ENCODE peak calls at places on chromosome 13, in seven cellular contexts. M, Y, J, E, B, H and T are unnamed samples.

GRCh38 chr13:113920606-113921306 is 53.1 kb downstream of the C13orf46 start:
- DNase-seq in M (no peak), Y (no peak), J (no peak), E (no peak), B (no peak), H (no peak), T (no peak)

GRCh38 chr13:28463481-28463880 is 31.4 kb downstream of the FLT1 start:
- DNase-seq in M (no peak), Y (no peak), J (peak; percentile 55), E (no peak), B (no peak), H (no peak), T (no peak)

GRCh38 chr13:101453784-101454201 is 1.3 kb downstream of the ITGBL1 start:
- DNase-seq in M (peak; percentile 64), Y (no peak), J (no peak), E (no peak), B (no peak), H (no peak), T (no peak)

GRCh38 chr13:98384739-98385138 is 192.2 kb downstream of the STK24 start:
- DNase-seq in M (peak; percentile 35), Y (no peak), J (peak; percentile 28), E (no peak), B (no peak), H (no peak), T (no peak)

GRCh38 chr13:24923305-24923640 is 159.3 kb downstream of the RNF17 start:
- DNase-seq in M (peak; percentile 54), Y (no peak), J (peak; percentile 86), E (no peak), B (peak; percentile 46), H (peak; percentile 3), T (peak; percentile 83)

GRCh38 chr13:19845758-19846157 is 17.7 kb downstream of the ZMYM5 start:
- DNase-seq in M (peak; percentile 98), Y (no peak), J (peak; percentile 97), E (no peak), B (no peak), H (peak; percentile 7), T (no peak)

GRCh38 chr13:25827986-25828385 is 223.8 kb downstream of the SHISA2 start:
- DNase-seq in M (no peak), Y (no peak), J (no peak), E (no peak), B (no peak), H (no peak), T (no peak)

GRCh38 chr13:97512732-97513131 is 78.8 kb downstream of the RAP2A start:
- DNase-seq in M (no peak), Y (no peak), J (no peak), E (no peak), B (no peak), H (no peak), T (no peak)

GRCh38 chr13:109576331-109576813 is 210.0 kb downstream of the IRS2 start:
- DNase-seq in M (no peak), Y (no peak), J (peak; percentile 57), E (no peak), B (no peak), H (no peak), T (no peak)